ENCODE peak calls at places on chromosomes 3 and 15, in five cellular contexts. One of them, this sample, is unnamed.

GRCh38 chr3:132405188-132405587 is 12.1 kb upstream of the DNAJC13 start:
- DNase-seq in fibroblast of pulmonary artery: peak; percentile 79
- DNase-seq in tibial artery: no peak
- DNase-seq in GM06990: no peak
- DNase-seq in glutamatergic neuron: no peak
- DNase-seq in this sample: no peak

GRCh38 chr3:173395073-173395411 is 2.5 kb upstream of the NLGN1 start:
- DNase-seq in fibroblast of pulmonary artery: no peak
- DNase-seq in tibial artery: no peak
- DNase-seq in glutamatergic neuron: no peak
- DNase-seq in GM06990: no peak
- DNase-seq in this sample: peak; percentile 35

GRCh38 chr15:40845511-40846284 is 1.9 kb downstream of the SPINT1 start:
- DNase-seq in tibial artery: no peak
- DNase-seq in GM06990: no peak
- DNase-seq in fibroblast of pulmonary artery: no peak
- DNase-seq in glutamatergic neuron: no peak
- DNase-seq in this sample: peak; percentile 84

GRCh38 chr3:73255609-73256029 is 194.2 kb downstream of the EBLN2 start:
- DNase-seq in glutamatergic neuron: no peak
- DNase-seq in tibial artery: no peak
- DNase-seq in fibroblast of pulmonary artery: peak; percentile 90
- DNase-seq in GM06990: no peak
- DNase-seq in this sample: peak; percentile 41

GRCh38 chr3:111588527-111588926 is 6.6 kb downstream of the ZBED2 start:
- DNase-seq in tibial artery: no peak
- DNase-seq in glutamatergic neuron: no peak
- DNase-seq in fibroblast of pulmonary artery: no peak
- DNase-seq in GM06990: no peak
- DNase-seq in this sample: no peak

GRCh38 chr15:74790080-74790916 is 8.4 kb downstream of the CSK start:
- DNase-seq in GM06990: peak; percentile 82
- DNase-seq in tibial artery: peak; percentile 56
- DNase-seq in fibroblast of pulmonary artery: peak; percentile 69
- DNase-seq in glutamatergic neuron: no peak
- DNase-seq in this sample: peak; percentile 53

GRCh38 chr3:26768068-26768651 is 145.6 kb downstream of the LRRC3B start:
- DNase-seq in GM06990: no peak
- DNase-seq in tibial artery: no peak
- DNase-seq in fibroblast of pulmonary artery: no peak
- DNase-seq in glutamatergic neuron: no peak
- DNase-seq in this sample: no peak

GRCh38 chr15:31265090-31265870 is 61.4 kb upstream of the KLF13 start:
- DNase-seq in glutamatergic neuron: no peak
- DNase-seq in fibroblast of pulmonary artery: no peak
- DNase-seq in GM06990: no peak
- DNase-seq in tibial artery: peak; percentile 13
- DNase-seq in this sample: no peak

GRCh38 chr3:9247361-9248231 is 1.9 kb downstream of the SRGAP3 start:
- DNase-seq in glutamatergic neuron: peak; percentile 29
- DNase-seq in fibroblast of pulmonary artery: no peak
- DNase-seq in GM06990: no peak
- DNase-seq in tibial artery: no peak
- DNase-seq in this sample: no peak

GRCh38 chr3:32852146-32852545 is 34.3 kb downstream of the TRIM71 start:
- DNase-seq in GM06990: no peak
- DNase-seq in fibroblast of pulmonary artery: no peak
- DNase-seq in tibial artery: no peak
- DNase-seq in glutamatergic neuron: no peak
- DNase-seq in this sample: no peak

GRCh38 chr15:71666723-71667122 is 143.6 kb upstream of the NR2E3 start:
- DNase-seq in glutamatergic neuron: no peak
- DNase-seq in fibroblast of pulmonary artery: no peak
- DNase-seq in GM06990: no peak
- DNase-seq in tibial artery: no peak
- DNase-seq in this sample: no peak

GRCh38 chr3:141386611-141387110 is 18.4 kb downstream of the ZBTB38 start:
- DNase-seq in GM06990: peak; percentile 62
- DNase-seq in glutamatergic neuron: no peak
- DNase-seq in tibial artery: no peak
- DNase-seq in fibroblast of pulmonary artery: peak; percentile 81
- DNase-seq in this sample: no peak

GRCh38 chr15:67720556-67721175 is 104.6 kb upstream of the SKOR1 start:
- DNase-seq in tibial artery: no peak
- DNase-seq in GM06990: no peak
- DNase-seq in fibroblast of pulmonary artery: no peak
- DNase-seq in glutamatergic neuron: no peak
- DNase-seq in this sample: no peak

GRCh38 chr3:182710557-182711157 is 82.6 kb upstream of the ATP11B start:
- DNase-seq in glutamatergic neuron: no peak
- DNase-seq in GM06990: no peak
- DNase-seq in fibroblast of pulmonary artery: peak; percentile 37
- DNase-seq in tibial artery: no peak
- DNase-seq in this sample: no peak

GRCh38 chr3:141353652-141354495 is 14.4 kb upstream of the ZBTB38 start:
- DNase-seq in GM06990: no peak
- DNase-seq in fibroblast of pulmonary artery: peak; percentile 66
- DNase-seq in tibial artery: no peak
- DNase-seq in glutamatergic neuron: no peak
- DNase-seq in this sample: no peak

GRCh38 chr15:70533931-70534742 is 229.2 kb downstream of the UACA start:
- DNase-seq in GM06990: no peak
- DNase-seq in tibial artery: no peak
- DNase-seq in fibroblast of pulmonary artery: no peak
- DNase-seq in glutamatergic neuron: no peak
- DNase-seq in this sample: no peak

GRCh38 chr3:168085491-168086119 is 10.1 kb downstream of the GOLIM4 start:
- DNase-seq in GM06990: peak; percentile 26
- DNase-seq in tibial artery: no peak
- DNase-seq in fibroblast of pulmonary artery: no peak
- DNase-seq in glutamatergic neuron: no peak
- DNase-seq in this sample: no peak

GRCh38 chr15:69704229-69704628 is 251.6 kb downstream of the RPLP1 start:
- DNase-seq in tibial artery: no peak
- DNase-seq in GM06990: no peak
- DNase-seq in fibroblast of pulmonary artery: no peak
- DNase-seq in glutamatergic neuron: no peak
- DNase-seq in this sample: no peak

GRCh38 chr3:134161817-134162396 is 88.8 kb downstream of the RYK start:
- DNase-seq in fibroblast of pulmonary artery: no peak
- DNase-seq in glutamatergic neuron: no peak
- DNase-seq in GM06990: no peak
- DNase-seq in tibial artery: no peak
- DNase-seq in this sample: no peak

GRCh38 chr3:125051715-125052581 is 3.8 kb downstream of the HEG1 start:
- DNase-seq in glutamatergic neuron: peak; percentile 55
- DNase-seq in fibroblast of pulmonary artery: peak; percentile 84
- DNase-seq in GM06990: peak; percentile 67
- DNase-seq in tibial artery: peak; percentile 64
- DNase-seq in this sample: no peak

GRCh38 chr15:68658641-68659358 is 80.0 kb downstream of the CORO2B start:
- DNase-seq in GM06990: no peak
- DNase-seq in glutamatergic neuron: no peak
- DNase-seq in fibroblast of pulmonary artery: no peak
- DNase-seq in tibial artery: no peak
- DNase-seq in this sample: no peak

GRCh38 chr3:23834082-23834870 is 28.5 kb downstream of the UBE2E1 start:
- DNase-seq in glutamatergic neuron: no peak
- DNase-seq in fibroblast of pulmonary artery: peak; percentile 24
- DNase-seq in GM06990: no peak
- DNase-seq in tibial artery: no peak
- DNase-seq in this sample: no peak

GRCh38 chr3:100062665-100063064 is 51.6 kb downstream of the FILIP1L start:
- DNase-seq in glutamatergic neuron: no peak
- DNase-seq in GM06990: no peak
- DNase-seq in fibroblast of pulmonary artery: no peak
- DNase-seq in tibial artery: no peak
- DNase-seq in this sample: no peak

GRCh38 chr3:37628711-37629301 is 232.9 kb upstream of the CTDSPL start:
- DNase-seq in GM06990: no peak
- DNase-seq in tibial artery: no peak
- DNase-seq in glutamatergic neuron: no peak
- DNase-seq in fibroblast of pulmonary artery: no peak
- DNase-seq in this sample: no peak

GRCh38 chr3:125129512-125129962 is 73.7 kb upstream of the HEG1 start:
- DNase-seq in fibroblast of pulmonary artery: peak; percentile 93
- DNase-seq in glutamatergic neuron: no peak
- DNase-seq in GM06990: no peak
- DNase-seq in tibial artery: peak; percentile 85
- DNase-seq in this sample: peak; percentile 65

GRCh38 chr3:183823963-183824362 is 1.4 kb downstream of the MAP6D1 start:
- DNase-seq in tibial artery: no peak
- DNase-seq in GM06990: no peak
- DNase-seq in fibroblast of pulmonary artery: no peak
- DNase-seq in glutamatergic neuron: no peak
- DNase-seq in this sample: no peak
- TF ChIP-seq CTCF in tibial artery: no peak
- TF ChIP-seq CTCF in GM06990: no peak
- TF ChIP-seq CTCF in fibroblast of pulmonary artery: no peak
- TF ChIP-seq CTCF in glutamatergic neuron: no peak
- TF ChIP-seq CTCF in this sample: peak; percentile 21

GRCh38 chr3:177781686-177782161 is 584.4 kb upstream of the TBL1XR1 start:
- DNase-seq in fibroblast of pulmonary artery: peak; percentile 82
- DNase-seq in glutamatergic neuron: no peak
- DNase-seq in GM06990: no peak
- DNase-seq in tibial artery: peak; percentile 80
- DNase-seq in this sample: no peak
- TF ChIP-seq CTCF in fibroblast of pulmonary artery: no peak
- TF ChIP-seq CTCF in glutamatergic neuron: no peak
- TF ChIP-seq CTCF in GM06990: no peak
- TF ChIP-seq CTCF in tibial artery: no peak
- TF ChIP-seq CTCF in this sample: no peak

GRCh38 chr3:188349276-188349962 is 195.5 kb downstream of the LPP start:
- DNase-seq in glutamatergic neuron: no peak
- DNase-seq in GM06990: no peak
- DNase-seq in fibroblast of pulmonary artery: peak; percentile 43
- DNase-seq in tibial artery: no peak
- DNase-seq in this sample: no peak
- TF ChIP-seq CTCF in glutamatergic neuron: no peak
- TF ChIP-seq CTCF in GM06990: peak; percentile 28
- TF ChIP-seq CTCF in fibroblast of pulmonary artery: peak; percentile 23
- TF ChIP-seq CTCF in tibial artery: no peak
- TF ChIP-seq CTCF in this sample: no peak

GRCh38 chr3:88058322-88058592 is 548 bp downstream of the CGGBP1 start:
- DNase-seq in fibroblast of pulmonary artery: no peak
- DNase-seq in glutamatergic neuron: no peak
- DNase-seq in GM06990: no peak
- DNase-seq in tibial artery: no peak
- DNase-seq in this sample: no peak

GRCh38 chr3:88061749-88062148 is 2.7 kb downstream of the ZNF654 start:
- DNase-seq in glutamatergic neuron: no peak
- DNase-seq in GM06990: no peak
- DNase-seq in tibial artery: no peak
- DNase-seq in fibroblast of pulmonary artery: no peak
- DNase-seq in this sample: no peak

GRCh38 chr3:88058593-88059379 is at the start of the genes CGGBP1 and ZNF654:
- DNase-seq in fibroblast of pulmonary artery: peak; percentile 99
- DNase-seq in GM06990: peak; percentile 95
- DNase-seq in glutamatergic neuron: peak; percentile 96
- DNase-seq in tibial artery: peak; percentile 99
- DNase-seq in this sample: peak; percentile 98

GRCh38 chr3:88059380-88060160 is 515 bp downstream of the ZNF654 start:
- DNase-seq in glutamatergic neuron: no peak
- DNase-seq in GM06990: no peak
- DNase-seq in tibial artery: peak; percentile 25
- DNase-seq in fibroblast of pulmonary artery: no peak
- DNase-seq in this sample: no peak

GRCh38 chr3:88057650-88058321 is 1.0 kb downstream of the CGGBP1 start:
- DNase-seq in fibroblast of pulmonary artery: peak; percentile 46
- DNase-seq in GM06990: no peak
- DNase-seq in tibial artery: peak; percentile 21
- DNase-seq in glutamatergic neuron: no peak
- DNase-seq in this sample: no peak
- TF ChIP-seq CTCF in fibroblast of pulmonary artery: peak; percentile 37
- TF ChIP-seq CTCF in GM06990: peak; percentile 24
- TF ChIP-seq CTCF in tibial artery: no peak
- TF ChIP-seq CTCF in glutamatergic neuron: no peak
- TF ChIP-seq CTCF in this sample: no peak

GRCh38 chr15:57592426-57592825 is 722 bp downstream of the MYZAP start:
- DNase-seq in tibial artery: no peak
- DNase-seq in GM06990: no peak
- DNase-seq in glutamatergic neuron: no peak
- DNase-seq in fibroblast of pulmonary artery: no peak
- DNase-seq in this sample: no peak
- TF ChIP-seq CTCF in tibial artery: no peak
- TF ChIP-seq CTCF in GM06990: no peak
- TF ChIP-seq CTCF in glutamatergic neuron: no peak
- TF ChIP-seq CTCF in fibroblast of pulmonary artery: no peak
- TF ChIP-seq CTCF in this sample: no peak

This sample was measured in body of pancreas.